ENCODE peak calls at places on chromosomes 13 and 19, in ten cellular contexts. C, H, T, U, M, Z, S, V, I and O are unnamed samples. For H3K4me1, the result is how much of the 10 kb centered on the place peaks cover.

GRCh38 chr19:42115219-42115618 is 17.0 kb downstream of the POU2F2 start:
- DNase-seq in Z (no peak), S (no peak), U (no peak), I (no peak), T (no peak), C (no peak), V (no peak), H (no peak), M (no peak), O (no peak)

GRCh38 chr13:60572003-60572792 is 175.2 kb downstream of the TDRD3 start:
- DNase-seq in V (no peak), U (peak), S (no peak), M (peak), C (no peak), Z (no peak), H (peak), T (peak), I (no peak), O (no peak)

GRCh38 chr13:100895656-100896055 is 221.1 kb upstream of the TMTC4 start:
- DNase-seq in S (no peak), M (no peak), U (no peak), H (no peak), Z (no peak), V (no peak), I (no peak), T (no peak), C (no peak), O (no peak)

GRCh38 chr13:44373601-44374347 is at the start of gene SERP2:
- DNase-seq in S (no peak), I (no peak), T (peak), V (peak), U (peak), M (no peak), C (peak), H (no peak), Z (peak), O (no peak)

GRCh38 chr19:52946322-52947310 is 16.1 kb downstream of the ZNF816 start:
- DNase-seq in H (peak), I (peak), S (no peak), T (peak), V (peak), M (no peak), C (no peak), Z (peak), U (peak), O (no peak)

GRCh38 chr19:32363632-32364031 is 18.2 kb downstream of the ZNF507 start:
- DNase-seq in S (no peak), T (no peak), U (no peak), I (no peak), M (no peak), H (no peak), V (no peak), Z (no peak), C (no peak), O (no peak)

GRCh38 chr13:110914293-110915056 is 394 bp downstream of the ANKRD10 start:
- DNase-seq in T (peak), M (no peak), U (peak), S (peak), H (peak), C (peak), I (peak), V (peak), Z (peak), O (peak)

GRCh38 chr13:88217372-88217771 is 546.2 kb downstream of the SLITRK5 start:
- DNase-seq in C (no peak), H (peak), V (no peak), T (no peak), Z (no peak), M (no peak), I (no peak), S (no peak), U (no peak), O (no peak)

GRCh38 chr19:40621283-40621682 is 20.1 kb downstream of the LTBP4 start:
- DNase-seq in Z (no peak), S (no peak), C (no peak), U (no peak), V (no peak), I (no peak), M (no peak), H (no peak), T (no peak), O (no peak)

DNA sequence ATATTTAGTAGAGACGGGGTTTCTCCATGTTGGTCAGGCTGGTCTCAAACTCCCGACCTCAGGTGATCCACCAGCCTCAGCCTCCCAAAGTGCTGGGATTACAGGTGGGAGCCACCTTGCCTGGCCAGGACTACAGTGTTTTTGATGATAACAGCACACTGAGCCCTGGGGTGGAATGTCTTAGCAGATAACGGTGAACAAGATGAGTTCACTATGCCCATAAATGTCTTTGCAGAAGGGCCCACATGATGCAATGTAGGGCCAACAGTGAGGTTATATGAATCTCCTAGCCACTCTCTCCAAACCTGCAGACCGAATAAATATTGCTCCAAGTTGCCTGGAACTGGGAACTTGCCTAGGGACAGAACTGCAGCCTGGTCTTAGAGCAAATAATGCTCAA is 235.1 kb downstream of the COG6 start:
- DNase-seq in T (no peak), V (no peak), I (no peak), H (no peak), M (no peak), U (no peak), C (no peak), Z (no peak), S (no peak), O (no peak)
- H3K27ac ChIP-seq in T (no peak), V (no peak), I (no peak), H (no peak), M (no peak), U (no peak), C (no peak), Z (no peak), S (peak), O (no peak)

GRCh38 chr19:18502633-18503294 is 19.1 kb downstream of the ELL start:
- DNase-seq in H (no peak), Z (peak), T (no peak), C (no peak), I (no peak), U (no peak), M (no peak), V (peak), S (no peak), O (no peak)
- H3K4me1 ChIP-seq in H (under half), Z (half or more), T (under half), C (half or more), I (half or more), U (under half), M (under half), V (under half), S (half or more), O (half or more)

DNA sequence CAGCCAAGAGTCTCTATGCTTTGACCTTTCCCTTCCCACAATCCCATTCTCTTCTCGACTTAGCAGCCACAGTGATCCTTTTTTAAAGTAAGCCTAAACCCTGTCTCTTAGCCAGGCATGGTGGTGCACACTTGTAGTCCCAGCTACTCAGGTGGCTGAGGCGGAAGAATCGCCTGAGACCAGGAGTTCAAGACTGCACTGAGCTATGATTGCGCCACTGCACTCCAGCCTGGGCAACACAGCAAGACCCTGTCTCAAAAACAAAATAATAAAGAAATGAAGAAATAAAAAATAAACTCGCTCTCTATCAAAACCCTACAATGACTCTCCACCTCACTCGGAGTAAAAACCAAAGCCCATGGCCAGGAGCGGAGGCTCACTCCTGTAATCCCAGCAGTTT is 14.7 kb downstream of the TEX101 start:
- DNase-seq in C (no peak), S (no peak), T (no peak), V (no peak), U (no peak), M (no peak), H (no peak), Z (no peak), I (no peak), O (no peak)
- H3K27ac ChIP-seq in C (no peak), S (no peak), T (no peak), V (no peak), U (no peak), M (no peak), H (no peak), Z (no peak), I (no peak), O (no peak)

GRCh38 chr19:11322269-11323024 is 17.0 kb downstream of the RAB3D start:
- DNase-seq in T (no peak), V (no peak), I (no peak), U (no peak), C (no peak), M (no peak), Z (no peak), H (no peak), S (no peak), O (no peak)
- H3K4me1 ChIP-seq in T (under half), V (under half), I (under half), U (under half), C (under half), M (under half), Z (under half), H (under half), S (under half), O (under half)

GRCh38 chr19:1210227-1210538 is 4.6 kb downstream of the STK11 start:
- DNase-seq in I (no peak), H (no peak), Z (no peak), M (no peak), T (no peak), V (no peak), U (no peak), C (no peak), S (no peak), O (no peak)

GRCh38 chr19:1214862-1215731 is 9.5 kb downstream of the STK11 start:
- DNase-seq in I (no peak), M (no peak), C (no peak), T (no peak), U (no peak), Z (peak), H (peak), S (no peak), V (peak), O (peak)

GRCh38 chr19:1213391-1214286 is 8.1 kb downstream of the STK11 start:
- DNase-seq in I (peak), T (no peak), H (no peak), C (peak), Z (peak), M (peak), S (no peak), U (no peak), V (peak), O (peak)

GRCh38 chr19:1214299-1214861 is 8.8 kb downstream of the STK11 start:
- DNase-seq in U (no peak), H (no peak), Z (no peak), S (no peak), C (no peak), V (no peak), M (no peak), T (no peak), I (no peak), O (no peak)

GRCh38 chr19:1211494-1212234 is 6.1 kb downstream of the STK11 start:
- DNase-seq in H (no peak), T (peak), V (no peak), U (peak), I (no peak), M (peak), S (no peak), C (no peak), Z (no peak), O (no peak)
- H3K27ac ChIP-seq in H (no peak), T (no peak), V (no peak), U (no peak), I (no peak), M (no peak), S (peak), C (no peak), Z (no peak), O (peak)

DNA sequence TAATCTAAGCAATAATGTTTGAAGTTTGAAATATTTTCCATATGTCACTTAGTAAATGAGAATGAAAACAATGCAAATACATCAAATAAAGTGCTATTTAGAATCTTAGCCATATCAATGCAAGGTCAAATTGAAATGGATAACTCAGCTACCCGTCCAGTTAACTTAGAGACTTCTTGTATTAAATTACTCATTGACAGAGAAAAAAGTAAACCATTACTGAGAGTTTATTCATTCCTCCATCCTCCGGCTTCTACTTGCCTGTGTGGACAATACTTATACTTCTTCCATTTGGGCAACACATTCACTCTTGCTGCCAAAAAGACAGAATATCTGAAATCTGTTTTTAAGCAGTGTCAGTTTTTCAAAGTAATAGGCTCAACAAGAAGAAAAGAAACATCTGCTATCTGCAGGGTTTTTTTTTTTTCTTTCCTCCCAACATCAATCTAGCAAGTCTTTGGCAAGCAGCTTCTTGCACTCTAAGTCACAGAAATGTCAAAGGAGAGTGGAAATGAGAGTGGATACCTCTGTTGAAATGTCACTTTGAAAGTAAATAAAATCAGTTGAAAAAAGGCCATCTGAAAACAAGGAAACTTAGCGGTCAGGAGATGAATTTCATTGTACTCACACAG is 1142.9 kb downstream of the PCDH9 start:
- DNase-seq in U (no peak), M (no peak), Z (no peak), C (no peak), I (no peak), S (no peak), H (no peak), V (no peak), T (no peak), O (no peak)
- H3K4me1 ChIP-seq in U (under half), M (under half), Z (under half), C (under half), I (under half), S (under half), H (under half), V (under half), T (under half), O (under half)

GRCh38 chr19:2663920-2664571 is 38.4 kb downstream of the GNG7 start:
- DNase-seq in V (peak), H (no peak), T (no peak), U (no peak), I (peak), Z (peak), S (no peak), C (no peak), M (no peak), O (no peak)
- H3K27ac ChIP-seq in V (no peak), H (no peak), T (no peak), U (no peak), I (peak), Z (peak), S (no peak), C (no peak), M (no peak), O (no peak)